ENCODE peak calls at places on chromosomes 4 and X, in seven cellular contexts. P, Y, K, D, F, B and Q are unnamed samples.

GRCh38 chr4:86233681-86234080 is 126.2 kb downstream of the MAPK10 start:
- DNase-seq in D (no peak), F (no peak), P (no peak), Y (no peak), K (no peak), B (peak), Q (peak)

GRCh38 chr4:161680146-161680545 is 483.7 kb downstream of the FSTL5 start:
- DNase-seq in B (no peak), F (no peak), D (no peak), P (no peak), K (no peak), Y (no peak), Q (no peak)

GRCh38 chrX:1754077-1754476 is 139.2 kb downstream of the ASMT start:
- DNase-seq in P (no peak), B (no peak), D (no peak), F (no peak), Y (no peak), K (no peak), Q (no peak)

GRCh38 chr4:54742636-54743399 is 85.1 kb downstream of the KIT start:
- DNase-seq in K (no peak), D (no peak), B (no peak), F (no peak), Y (no peak), P (peak), Q (no peak)

GRCh38 chrX:39896951-39897740 is 200.6 kb downstream of the BCOR start:
- DNase-seq in F (peak), Y (no peak), P (no peak), B (peak), D (no peak), K (no peak), Q (peak)

GRCh38 chrX:884091-884490 is 253.5 kb downstream of the SHOX start:
- DNase-seq in K (no peak), B (peak), D (no peak), F (no peak), Y (no peak), P (no peak), Q (peak)

GRCh38 chr4:151322565-151322964 is 2.8 kb downstream of the SH3D19 start:
- DNase-seq in Y (no peak), B (no peak), P (no peak), D (no peak), F (no peak), K (no peak), Q (no peak)

GRCh38 chr4:91963489-91963888 is 340.3 kb upstream of the GRID2 start:
- DNase-seq in P (peak), Y (no peak), D (no peak), B (no peak), F (peak), K (no peak), Q (no peak)

GRCh38 chrX:81996166-81996565 is 794.3 kb downstream of the SH3BGRL start:
- DNase-seq in F (no peak), K (no peak), P (no peak), D (no peak), B (no peak), Y (no peak), Q (no peak)

GRCh38 chrX:112789931-112790330 is 50.7 kb downstream of the AMOT start:
- DNase-seq in F (no peak), D (no peak), K (no peak), P (no peak), Y (no peak), B (no peak), Q (no peak)

GRCh38 chrX:151789179-151789800 is 54.7 kb downstream of the CNGA2 start:
- DNase-seq in B (no peak), Y (no peak), K (no peak), P (no peak), D (no peak), F (peak), Q (no peak)